ENCODE peak calls at places on chromosomes 5 and 9, in seven cellular contexts. One of them, this sample, is unnamed.

GRCh38 chr5:90548069-90548593 is 10.5 kb upstream of the ADGRV1 start:
- DNase-seq in colonic mucosa: peak
- DNase-seq in upper lobe of right lung: peak
- DNase-seq in fibroblast of lung: no peak
- DNase-seq in body of pancreas: peak
- DNase-seq in PC-3: peak
- DNase-seq in GM12878: no peak
- DNase-seq in this sample: no peak

GRCh38 chr9:23766613-23767012 is 59.4 kb downstream of the ELAVL2 start:
- DNase-seq in PC-3: no peak
- DNase-seq in fibroblast of lung: no peak
- DNase-seq in body of pancreas: no peak
- DNase-seq in upper lobe of right lung: no peak
- DNase-seq in colonic mucosa: no peak
- DNase-seq in GM12878: no peak
- DNase-seq in this sample: no peak

GRCh38 chr9:86801246-86801645 is 146.1 kb downstream of the GAS1 start:
- DNase-seq in fibroblast of lung: peak
- DNase-seq in upper lobe of right lung: no peak
- DNase-seq in colonic mucosa: no peak
- DNase-seq in GM12878: no peak
- DNase-seq in PC-3: no peak
- DNase-seq in body of pancreas: peak
- DNase-seq in this sample: no peak

GRCh38 chr9:121612511-121612998 is 38.9 kb upstream of the DAB2IP start:
- DNase-seq in colonic mucosa: peak
- DNase-seq in upper lobe of right lung: peak
- DNase-seq in body of pancreas: no peak
- DNase-seq in fibroblast of lung: no peak
- DNase-seq in GM12878: no peak
- DNase-seq in PC-3: no peak
- DNase-seq in this sample: no peak

GRCh38 chr5:40410231-40410861 is 269.4 kb upstream of the PTGER4 start:
- DNase-seq in body of pancreas: no peak
- DNase-seq in colonic mucosa: no peak
- DNase-seq in GM12878: no peak
- DNase-seq in fibroblast of lung: peak
- DNase-seq in PC-3: peak
- DNase-seq in upper lobe of right lung: no peak
- DNase-seq in this sample: no peak

GRCh38 chr5:65989115-65989514 is 62.7 kb downstream of the ERBIN start:
- DNase-seq in fibroblast of lung: no peak
- DNase-seq in upper lobe of right lung: no peak
- DNase-seq in PC-3: no peak
- DNase-seq in body of pancreas: no peak
- DNase-seq in colonic mucosa: no peak
- DNase-seq in GM12878: no peak
- DNase-seq in this sample: no peak

GRCh38 chr5:152329191-152329590 is 75.9 kb downstream of the NMUR2 start:
- DNase-seq in PC-3: no peak
- DNase-seq in body of pancreas: no peak
- DNase-seq in fibroblast of lung: no peak
- DNase-seq in upper lobe of right lung: no peak
- DNase-seq in GM12878: no peak
- DNase-seq in colonic mucosa: no peak
- DNase-seq in this sample: no peak

GRCh38 chr9:18404482-18405029 is 69.4 kb upstream of the ADAMTSL1 start:
- DNase-seq in fibroblast of lung: no peak
- DNase-seq in body of pancreas: no peak
- DNase-seq in PC-3: no peak
- DNase-seq in GM12878: no peak
- DNase-seq in upper lobe of right lung: no peak
- DNase-seq in colonic mucosa: no peak
- DNase-seq in this sample: no peak

GRCh38 chr9:92931606-92932005 is 15.7 kb upstream of the FGD3 start:
- DNase-seq in PC-3: no peak
- DNase-seq in body of pancreas: no peak
- DNase-seq in colonic mucosa: no peak
- DNase-seq in GM12878: no peak
- DNase-seq in fibroblast of lung: no peak
- DNase-seq in upper lobe of right lung: no peak
- DNase-seq in this sample: no peak

GRCh38 chr9:137313956-137314560 is 12.0 kb upstream of the NRARP start:
- DNase-seq in PC-3: no peak
- DNase-seq in colonic mucosa: no peak
- DNase-seq in fibroblast of lung: no peak
- DNase-seq in upper lobe of right lung: peak
- DNase-seq in GM12878: no peak
- DNase-seq in body of pancreas: peak
- DNase-seq in this sample: no peak

GRCh38 chr5:90518666-90519065 is 10.7 kb downstream of the LYSMD3 start:
- DNase-seq in PC-3: peak
- DNase-seq in upper lobe of right lung: no peak
- DNase-seq in body of pancreas: no peak
- DNase-seq in GM12878: no peak
- DNase-seq in fibroblast of lung: no peak
- DNase-seq in colonic mucosa: no peak
- DNase-seq in this sample: no peak

GRCh38 chr9:84297162-84297821 is 43.3 kb downstream of the SLC28A3 start:
- DNase-seq in fibroblast of lung: peak
- DNase-seq in body of pancreas: no peak
- DNase-seq in PC-3: no peak
- DNase-seq in upper lobe of right lung: no peak
- DNase-seq in colonic mucosa: no peak
- DNase-seq in GM12878: no peak
- DNase-seq in this sample: no peak

GRCh38 chr5:176614805-176615478 is 5.0 kb upstream of the GPRIN1 start:
- DNase-seq in GM12878: no peak
- DNase-seq in fibroblast of lung: peak
- DNase-seq in upper lobe of right lung: no peak
- DNase-seq in PC-3: peak
- DNase-seq in colonic mucosa: no peak
- DNase-seq in body of pancreas: no peak
- DNase-seq in this sample: no peak

GRCh38 chr9:34431661-34432060 is 26.7 kb downstream of the FAM219A start:
- DNase-seq in fibroblast of lung: no peak
- DNase-seq in upper lobe of right lung: no peak
- DNase-seq in body of pancreas: peak
- DNase-seq in colonic mucosa: no peak
- DNase-seq in GM12878: no peak
- DNase-seq in PC-3: no peak
- DNase-seq in this sample: no peak

GRCh38 chr5:4947899-4948556 is 192.1 kb upstream of the ADAMTS16 start:
- DNase-seq in fibroblast of lung: no peak
- DNase-seq in upper lobe of right lung: no peak
- DNase-seq in body of pancreas: no peak
- DNase-seq in colonic mucosa: no peak
- DNase-seq in GM12878: no peak
- DNase-seq in PC-3: no peak
- DNase-seq in this sample: no peak

GRCh38 chr5:57173026-57173317 is 887 bp upstream of the GPBP1 start:
- DNase-seq in fibroblast of lung: no peak
- DNase-seq in PC-3: no peak
- DNase-seq in GM12878: no peak
- DNase-seq in colonic mucosa: peak
- DNase-seq in body of pancreas: no peak
- DNase-seq in upper lobe of right lung: no peak
- DNase-seq in this sample: no peak

GRCh38 chr5:59099270-59099994 is 516.6 kb downstream of the RAB3C start:
- DNase-seq in colonic mucosa: no peak
- DNase-seq in upper lobe of right lung: no peak
- DNase-seq in fibroblast of lung: peak
- DNase-seq in PC-3: peak
- DNase-seq in body of pancreas: no peak
- DNase-seq in GM12878: no peak
- DNase-seq in this sample: no peak

DNA sequence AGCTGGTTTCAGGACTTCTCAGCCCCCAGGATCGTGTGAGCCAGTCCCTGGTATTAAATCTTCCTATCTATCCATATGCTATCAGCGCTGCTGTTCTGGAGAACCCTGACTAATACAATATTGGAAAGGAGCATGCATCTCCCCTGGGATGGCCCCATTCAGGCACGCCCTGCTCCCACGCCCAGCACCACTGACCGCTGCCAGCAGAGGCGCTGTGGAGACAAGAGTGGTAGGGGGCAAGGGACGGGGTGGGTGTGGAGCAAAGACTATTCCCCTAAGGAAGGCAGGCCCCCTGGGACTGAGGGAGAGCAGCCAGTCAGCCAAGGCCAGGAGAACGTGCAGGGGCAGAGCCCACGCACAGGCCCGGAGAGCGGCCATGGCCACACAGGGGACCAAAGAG is 116.0 kb downstream of the VAV2 start:
- DNase-seq in GM12878: no peak
- DNase-seq in body of pancreas: no peak
- DNase-seq in colonic mucosa: peak
- DNase-seq in upper lobe of right lung: no peak
- DNase-seq in PC-3: no peak
- DNase-seq in fibroblast of lung: no peak
- DNase-seq in this sample: no peak
- TF ChIP-seq CTCF in GM12878: no peak
- TF ChIP-seq CTCF in body of pancreas: no peak
- TF ChIP-seq CTCF in colonic mucosa: no peak
- TF ChIP-seq CTCF in upper lobe of right lung: no peak
- TF ChIP-seq CTCF in PC-3: peak
- TF ChIP-seq CTCF in fibroblast of lung: no peak
- TF ChIP-seq CTCF in this sample: peak

GRCh38 chr5:1366514-1366913 is 21.6 kb upstream of the CLPTM1L start:
- DNase-seq in GM12878: peak
- DNase-seq in body of pancreas: no peak
- DNase-seq in fibroblast of lung: no peak
- DNase-seq in colonic mucosa: no peak
- DNase-seq in upper lobe of right lung: no peak
- DNase-seq in PC-3: no peak
- DNase-seq in this sample: no peak
- H3K4me3 ChIP-seq in GM12878: no peak
- H3K4me3 ChIP-seq in body of pancreas: no peak
- H3K4me3 ChIP-seq in fibroblast of lung: no peak
- H3K4me3 ChIP-seq in colonic mucosa: no peak
- H3K4me3 ChIP-seq in upper lobe of right lung: no peak
- H3K4me3 ChIP-seq in PC-3: no peak
- H3K4me3 ChIP-seq in this sample: no peak

GRCh38 chr9:4297795-4298254 is 2.0 kb downstream of the GLIS3 start:
- DNase-seq in GM12878: no peak
- DNase-seq in PC-3: peak
- DNase-seq in colonic mucosa: peak
- DNase-seq in fibroblast of lung: peak
- DNase-seq in upper lobe of right lung: peak
- DNase-seq in body of pancreas: peak
- DNase-seq in this sample: no peak

GRCh38 chr9:4296217-4296616 is 3.7 kb downstream of the GLIS3 start:
- DNase-seq in PC-3: no peak
- DNase-seq in body of pancreas: no peak
- DNase-seq in upper lobe of right lung: no peak
- DNase-seq in fibroblast of lung: no peak
- DNase-seq in GM12878: no peak
- DNase-seq in colonic mucosa: no peak
- DNase-seq in this sample: no peak

GRCh38 chr9:4297151-4297794 is 2.6 kb downstream of the GLIS3 start:
- DNase-seq in body of pancreas: peak
- DNase-seq in PC-3: peak
- DNase-seq in colonic mucosa: peak
- DNase-seq in upper lobe of right lung: peak
- DNase-seq in fibroblast of lung: peak
- DNase-seq in GM12878: no peak
- DNase-seq in this sample: no peak

GRCh38 chr9:4299006-4299795 is 667 bp downstream of the GLIS3 start:
- DNase-seq in fibroblast of lung: peak
- DNase-seq in PC-3: peak
- DNase-seq in body of pancreas: peak
- DNase-seq in GM12878: no peak
- DNase-seq in upper lobe of right lung: peak
- DNase-seq in colonic mucosa: peak
- DNase-seq in this sample: no peak

DNA sequence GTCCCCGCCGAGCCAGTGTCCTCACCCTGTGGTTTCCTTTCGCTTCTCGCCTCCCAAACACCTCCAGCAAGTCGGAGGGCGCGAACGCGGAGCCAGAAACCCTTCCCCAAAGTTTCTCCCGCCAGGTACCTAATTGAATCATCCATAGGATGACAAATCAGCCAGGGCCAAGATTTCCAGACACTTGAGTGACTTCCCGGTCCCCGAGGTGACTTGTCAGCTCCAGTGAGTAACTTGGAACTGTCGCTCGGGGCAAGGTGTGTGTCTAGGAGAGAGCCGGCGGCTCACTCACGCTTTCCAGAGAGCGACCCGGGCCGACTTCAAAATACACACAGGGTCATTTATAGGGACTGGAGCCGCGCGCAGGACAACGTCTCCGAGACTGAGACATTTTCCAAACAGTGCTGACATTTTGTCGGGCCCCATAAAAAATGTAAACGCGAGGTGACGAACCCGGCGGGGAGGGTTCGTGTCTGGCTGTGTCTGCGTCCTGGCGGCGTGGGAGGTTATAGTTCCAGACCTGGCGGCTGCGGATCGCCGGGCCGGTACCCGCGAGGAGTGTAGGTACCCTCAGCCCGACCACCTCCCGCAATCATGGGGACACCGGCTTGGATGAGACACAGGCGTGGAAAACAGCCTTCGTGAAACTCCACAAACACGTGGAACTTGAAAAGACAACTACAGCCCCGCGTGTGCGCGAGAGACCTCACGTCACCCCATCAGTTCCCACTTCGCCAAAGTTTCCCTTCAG is 1.4 kb downstream of the GLIS3 start:
- DNase-seq in upper lobe of right lung: peak
- DNase-seq in GM12878: no peak
- DNase-seq in body of pancreas: peak
- DNase-seq in PC-3: peak
- DNase-seq in colonic mucosa: peak
- DNase-seq in fibroblast of lung: no peak
- DNase-seq in this sample: no peak
- TF ChIP-seq CTCF in upper lobe of right lung: no peak
- TF ChIP-seq CTCF in GM12878: no peak
- TF ChIP-seq CTCF in body of pancreas: no peak
- TF ChIP-seq CTCF in PC-3: no peak
- TF ChIP-seq CTCF in colonic mucosa: no peak
- TF ChIP-seq CTCF in fibroblast of lung: no peak
- TF ChIP-seq CTCF in this sample: no peak

DNA sequence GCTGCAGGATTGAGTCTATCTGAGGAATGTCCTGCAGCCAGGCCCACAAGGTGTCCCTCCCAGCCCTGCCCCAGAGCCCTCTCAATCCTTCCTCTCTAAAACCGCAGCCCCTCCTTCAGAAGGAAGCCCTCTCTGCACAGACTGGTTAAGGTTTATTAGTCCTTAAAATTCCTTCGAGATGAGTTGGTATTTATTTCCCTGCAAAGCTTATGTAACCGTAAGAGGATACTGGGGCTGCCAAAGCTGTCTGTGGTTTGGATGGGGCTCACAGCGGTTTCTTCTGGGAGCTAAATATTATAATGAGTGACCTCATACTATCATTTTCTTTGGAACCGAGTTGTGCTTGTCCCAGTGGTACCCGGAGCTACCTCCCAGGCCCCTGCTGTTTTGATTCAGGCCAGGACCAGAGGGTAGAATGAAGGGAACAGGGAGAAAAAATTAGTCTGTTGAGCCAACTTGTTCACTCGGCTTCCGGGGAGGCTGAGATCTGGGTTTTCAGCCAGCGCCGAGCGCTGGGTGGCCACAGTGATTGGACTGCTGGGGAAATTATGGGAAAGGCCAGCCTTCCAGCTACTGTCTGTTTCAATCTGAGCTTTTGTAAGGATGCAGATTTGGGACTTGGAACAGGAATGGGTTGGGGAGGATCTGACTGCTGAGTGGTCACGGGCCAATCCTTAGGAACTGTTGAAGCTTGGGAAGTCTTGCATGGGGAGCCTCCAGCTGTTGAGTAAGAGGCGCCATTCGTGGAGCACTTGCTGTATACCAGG is 107.5 kb downstream of the NDFIP1 start:
- DNase-seq in body of pancreas: peak
- DNase-seq in upper lobe of right lung: peak
- DNase-seq in PC-3: peak
- DNase-seq in GM12878: no peak
- DNase-seq in fibroblast of lung: peak
- DNase-seq in colonic mucosa: peak
- DNase-seq in this sample: no peak
- H3K4me3 ChIP-seq in body of pancreas: no peak
- H3K4me3 ChIP-seq in upper lobe of right lung: peak
- H3K4me3 ChIP-seq in PC-3: peak
- H3K4me3 ChIP-seq in GM12878: no peak
- H3K4me3 ChIP-seq in fibroblast of lung: peak
- H3K4me3 ChIP-seq in colonic mucosa: no peak
- H3K4me3 ChIP-seq in this sample: no peak

This sample was measured in GM12864.